ENCODE peak calls at places on chromosomes 7 and 10, in four cellular contexts. N is WTC11, I is K562, J is HepG2. T is an unnamed sample.

GRCh38 chr10:86204421-86205045 is 162.1 kb downstream of the GRID1 start:
- DNase-seq in N (peak), I (no peak), J (no peak), T (no peak)

GRCh38 chr10:92222603-92223275 is 68.1 kb downstream of the CPEB3 start:
- DNase-seq in N (no peak), I (no peak), J (no peak), T (no peak)

GRCh38 chr10:28480566-28480965 is 52.4 kb upstream of the WAC start:
- DNase-seq in N (no peak), I (no peak), J (no peak), T (no peak)

GRCh38 chr7:116341222-116341907 is 131.0 kb downstream of the TES start:
- DNase-seq in N (no peak), I (peak), J (no peak), T (no peak)

GRCh38 chr7:126792501-126792900 is 460.2 kb downstream of the GRM8 start:
- DNase-seq in N (no peak), I (no peak), J (no peak), T (no peak)

GRCh38 chr7:8411103-8411502 is 22.3 kb upstream of the NXPH1 start:
- DNase-seq in N (no peak), I (no peak), J (no peak), T (no peak)

GRCh38 chr10:34113504-34114225 is 701.4 kb downstream of the PARD3 start:
- DNase-seq in N (peak), I (no peak), J (no peak), T (peak)

GRCh38 chr7:27185708-27186449 is 847 bp upstream of the HOXA11 start:
- DNase-seq in N (no peak), I (no peak), J (no peak), T (no peak)

GRCh38 chr10:93397020-93397419 is 85.1 kb downstream of the MYOF start:
- DNase-seq in N (no peak), I (no peak), J (no peak), T (no peak)

GRCh38 chr10:70586348-70586930 is 16.1 kb downstream of the PRF1 start:
- DNase-seq in N (no peak), I (no peak), J (no peak), T (no peak)

GRCh38 chr7:85287126-85287825 is 100.4 kb upstream of the SEMA3D start:
- DNase-seq in N (no peak), I (no peak), J (no peak), T (no peak)

GRCh38 chr10:91798736-91799579 is 732 bp downstream of the TNKS2 start:
- DNase-seq in N (peak), I (peak), J (peak), T (peak)

GRCh38 chr10:95329296-95329695 is 38.5 kb upstream of the PDLIM1 start:
- DNase-seq in N (no peak), I (no peak), J (no peak), T (no peak)

GRCh38 chr10:58014436-58014835 is 253.3 kb downstream of the IPMK start:
- DNase-seq in N (no peak), I (no peak), J (no peak), T (no peak)

GRCh38 chr10:62761115-62761514 is 43.4 kb upstream of the ADO start:
- DNase-seq in N (no peak), I (peak), J (no peak), T (no peak)

GRCh38 chr10:19930936-19931859 is 115.0 kb downstream of the PLXDC2 start:
- DNase-seq in N (no peak), I (no peak), J (no peak), T (no peak)

GRCh38 chr7:94962661-94963060 is 55.3 kb downstream of the PPP1R9A start:
- DNase-seq in N (no peak), I (no peak), J (no peak), T (no peak)

DNA sequence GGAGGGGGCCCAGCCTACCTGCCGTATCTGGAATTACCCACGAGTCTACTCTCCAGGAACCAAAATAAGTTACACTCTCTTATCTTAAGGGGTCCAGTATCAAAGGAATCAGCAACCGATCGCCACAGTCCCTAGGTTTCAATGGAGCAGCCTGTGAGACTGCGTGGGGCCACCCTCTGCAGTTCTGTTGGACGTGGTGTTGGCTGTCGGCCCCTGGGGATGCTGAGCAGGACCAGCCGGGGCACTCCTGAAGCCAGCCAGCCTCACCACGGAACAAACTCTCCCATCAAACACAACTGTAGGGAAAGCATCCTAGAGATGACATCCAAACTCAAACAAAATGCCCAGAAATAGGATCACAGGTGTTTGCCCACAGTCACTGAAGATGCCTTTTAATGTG is 25.5 kb upstream of the ABLIM1 start:
- DNase-seq in N (no peak), I (no peak), J (no peak), T (no peak)
- TF ChIP-seq ELF4 in N (no peak), I (no peak), J (no peak), T (no peak)

GRCh38 chr10:126433351-126433750 is 45.1 kb upstream of the ADAM12 start:
- DNase-seq in N (no peak), I (no peak), J (no peak), T (no peak)
- TF ChIP-seq ELF4 in N (no peak), I (no peak), J (no peak), T (no peak)

DNA sequence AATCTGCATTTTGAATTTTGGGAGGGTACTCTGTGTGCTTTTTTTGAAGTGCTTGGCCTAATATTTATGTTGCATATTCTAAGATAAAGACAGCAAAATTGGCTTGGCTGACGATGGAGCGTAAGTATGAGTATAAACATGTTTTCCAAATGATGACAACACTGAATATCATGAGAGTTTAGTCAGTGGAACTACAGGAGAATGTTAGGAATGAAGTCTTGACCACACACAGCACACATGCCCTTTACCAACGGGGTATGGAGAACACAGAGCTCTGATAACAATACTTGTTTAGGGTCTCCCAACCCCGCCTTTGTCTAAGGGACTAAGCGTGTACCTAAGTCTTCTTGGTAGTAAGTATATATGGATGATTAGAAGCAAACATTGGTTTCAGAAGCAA is 253.9 kb upstream of the FZD8 start:
- DNase-seq in N (no peak), I (no peak), J (no peak), T (no peak)
- TF ChIP-seq ELF4 in N (no peak), I (no peak), J (no peak), T (no peak)

DNA sequence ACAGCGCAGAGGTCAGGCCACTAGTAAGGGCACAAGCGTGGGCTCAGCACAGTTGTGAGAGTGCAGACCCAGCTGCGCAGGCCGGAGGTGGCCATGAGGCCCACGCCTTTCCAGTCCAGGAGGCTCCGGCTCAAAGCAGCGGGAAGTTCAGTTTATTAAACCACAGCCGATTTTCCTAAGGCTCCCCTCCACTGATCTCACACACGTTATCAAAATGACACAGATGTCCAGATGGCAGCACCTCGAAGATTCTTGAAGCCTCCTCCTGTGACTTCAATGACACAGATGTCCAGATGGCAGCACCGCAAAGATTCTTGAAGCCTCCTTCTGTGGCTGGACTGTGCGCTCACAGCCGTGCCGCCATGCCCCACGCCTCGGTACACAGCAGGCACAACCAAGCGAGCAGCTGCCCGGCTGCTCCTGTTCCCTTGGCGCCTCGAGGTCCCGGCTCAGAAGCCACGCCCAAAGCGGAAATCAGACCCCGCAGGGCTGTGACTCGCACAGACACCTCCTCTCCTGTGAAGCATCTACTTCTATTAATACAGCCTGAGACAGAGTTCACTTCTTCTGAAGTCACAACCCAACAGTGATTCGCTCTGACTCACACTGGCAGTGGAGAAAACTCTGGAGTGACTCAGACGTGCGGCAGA is 122.7 kb downstream of the MAD1L1 start:
- DNase-seq in N (no peak), I (peak), J (peak), T (no peak)
- TF ChIP-seq ELF4 in N (no peak), I (no peak), J (no peak), T (no peak)

GRCh38 chr10:351770-352318 is 216.6 kb downstream of the ZMYND11 start:
- DNase-seq in N (no peak), I (no peak), J (no peak), T (no peak)
- TF ChIP-seq ELF4 in N (no peak), I (no peak), J (no peak), T (no peak)

DNA sequence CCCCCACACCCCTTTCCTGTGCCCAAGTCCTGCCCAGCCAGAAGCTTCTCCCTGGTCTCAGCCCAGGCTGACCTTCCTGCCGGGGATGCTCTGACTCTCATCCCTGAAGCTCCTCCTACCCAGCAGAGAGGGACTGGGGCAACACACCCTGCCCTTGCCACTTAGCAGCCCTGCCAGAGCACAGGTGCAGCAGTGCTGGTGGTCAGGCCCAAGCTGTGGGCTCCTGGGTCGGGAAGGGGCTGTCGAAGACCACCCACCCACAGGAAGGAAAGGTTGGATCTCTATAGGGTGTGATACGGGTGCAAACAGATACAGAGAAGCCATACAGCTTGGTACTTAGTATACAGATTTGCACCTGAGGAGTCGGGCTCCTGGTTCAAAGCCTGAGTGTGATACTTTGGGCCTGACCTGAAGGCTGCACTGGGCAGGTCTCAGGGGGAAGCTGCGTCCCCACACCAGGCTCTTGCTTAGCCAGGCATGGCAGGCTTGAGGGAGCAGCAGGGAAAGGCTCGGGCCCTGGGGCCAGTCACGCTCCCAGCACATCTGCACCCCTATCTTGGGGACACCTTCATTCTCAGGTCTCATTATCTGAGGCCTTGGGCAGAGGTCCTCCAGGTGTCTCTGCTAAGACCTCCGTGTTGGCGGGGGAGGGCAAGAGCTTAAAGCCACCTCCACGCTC is 47.3 kb downstream of the TCERG1L start:
- DNase-seq in N (no peak), I (no peak), J (no peak), T (no peak)
- TF ChIP-seq ELF4 in N (no peak), I (no peak), J (no peak), T (no peak)

DNA sequence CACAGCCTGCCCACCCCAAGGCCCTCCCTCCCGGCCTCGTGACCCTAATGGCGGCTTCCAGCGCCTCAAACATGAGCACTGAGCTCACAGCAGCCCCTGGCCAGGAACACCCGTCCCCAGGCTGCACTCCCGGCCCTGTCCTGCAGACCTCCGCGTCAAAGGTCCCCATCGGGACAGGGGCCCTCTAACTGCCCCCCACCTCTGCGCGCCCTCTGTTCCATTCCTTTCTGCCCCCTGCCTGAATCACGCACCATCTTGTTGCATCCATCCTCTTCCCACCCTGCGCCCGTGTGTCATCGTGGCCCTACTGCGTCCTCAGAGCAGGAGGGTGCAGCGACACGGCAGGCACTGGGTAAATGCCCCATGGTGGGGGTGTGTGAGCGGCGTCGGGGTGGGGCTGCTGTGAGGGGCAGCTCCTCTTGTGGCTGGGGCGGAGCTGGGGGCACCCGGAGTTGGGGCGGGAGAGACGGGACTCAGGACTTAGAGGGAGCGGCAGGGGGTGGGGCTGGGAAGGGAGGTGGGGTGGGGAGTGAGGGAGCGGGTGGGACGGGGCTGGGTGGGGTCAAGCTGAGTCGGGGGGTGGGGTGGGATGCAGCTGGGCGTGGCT is 13.4 kb downstream of the SLC29A4 start:
- DNase-seq in N (peak), I (no peak), J (no peak), T (no peak)
- TF ChIP-seq ELF4 in N (no peak), I (no peak), J (no peak), T (no peak)

GRCh38 chr7:46945328-46945727 is 636.6 kb downstream of the TNS3 start:
- DNase-seq in N (no peak), I (no peak), J (no peak), T (no peak)
- TF ChIP-seq ELF4 in N (no peak), I (no peak), J (no peak), T (no peak)

DNA sequence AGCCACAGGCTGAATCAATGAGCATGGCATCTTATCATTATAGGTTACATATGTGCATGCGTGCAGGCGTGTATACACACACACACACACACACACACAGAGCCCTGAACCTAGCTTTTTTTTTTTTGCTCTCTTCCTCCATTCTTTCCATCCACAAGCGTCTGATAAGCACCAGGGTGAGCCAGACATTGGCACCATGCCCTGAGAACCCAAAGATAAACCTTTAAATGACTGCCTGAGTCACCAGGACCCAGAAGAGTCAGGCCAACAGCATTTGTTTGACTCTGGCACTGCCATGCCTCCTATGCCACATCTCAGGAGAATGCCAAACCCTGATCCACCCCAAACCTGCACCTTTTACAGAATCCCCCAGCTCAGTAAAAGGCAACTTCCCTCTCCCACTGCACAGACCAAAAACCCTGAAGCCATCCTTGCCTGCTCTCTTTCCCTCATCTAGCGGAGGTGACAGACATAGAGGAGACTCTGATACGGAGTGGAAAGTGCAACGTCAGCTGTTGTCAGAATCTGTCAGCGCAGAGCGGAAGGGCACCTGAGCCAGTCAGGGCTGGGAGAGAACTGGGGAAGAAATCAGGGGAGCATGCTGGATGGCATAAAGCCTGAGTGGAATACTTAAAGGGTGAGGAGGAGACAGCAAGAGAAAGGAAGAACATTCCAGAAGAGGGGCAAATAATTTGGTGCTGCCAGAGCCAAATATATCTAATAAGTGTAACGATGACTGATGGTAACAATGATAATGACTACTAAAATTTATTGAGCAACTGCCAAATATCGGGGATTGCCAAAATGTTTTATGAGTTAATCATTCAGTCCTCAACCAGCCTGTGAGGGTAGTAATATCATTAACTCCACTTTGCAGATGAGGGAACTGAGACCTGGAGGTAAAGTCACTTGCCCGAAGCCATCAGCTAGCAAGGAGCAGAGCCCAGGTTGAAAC is 3.2 kb downstream of the PARP12 start:
- DNase-seq in N (no peak), I (peak), J (peak), T (no peak)
- TF ChIP-seq ELF4 in N (no peak), I (no peak), J (no peak), T (no peak)

T was measured in HEK293T.